ENCODE peak calls at places on chromosomes 4 and X, in seven cellular contexts. E is HCT116, L is GM23338, N is MM.1S, R is GM23248, I is hepatocyte, F is PC-3. B is an unnamed sample.

GRCh38 chr4:57085278-57085677 is 24.9 kb downstream of the IGFBP7 start:
- DNase-seq in N (peak; percentile 60), F (no peak), I (no peak), E (no peak), R (no peak), L (no peak), B (no peak)

GRCh38 chr4:108103096-108103495 is 65.6 kb downstream of the LEF1 start:
- DNase-seq in F (no peak), L (no peak), E (no peak), R (no peak), I (no peak), N (no peak), B (no peak)

GRCh38 chr4:10157478-10158354 is 41.1 kb upstream of the WDR1 start:
- DNase-seq in E (peak; percentile 73), L (peak; percentile 89), F (peak; percentile 56), R (peak; percentile 88), N (peak; percentile 53), I (peak; percentile 88), B (peak; percentile 16)

GRCh38 chrX:50469206-50469605 is 1.4 kb downstream of the DGKK start:
- DNase-seq in L (peak; percentile 36), R (no peak), I (peak; percentile 13), N (no peak), F (no peak), E (no peak), B (no peak)

GRCh38 chr4:168654206-168655174 is 157.6 kb downstream of the PALLD start:
- DNase-seq in I (no peak), L (peak; percentile 37), R (no peak), E (no peak), F (peak; percentile 45), N (peak; percentile 33), B (peak; percentile 49)

GRCh38 chr4:5757091-5757490 is 46.1 kb downstream of the EVC start:
- DNase-seq in R (no peak), I (no peak), F (no peak), L (no peak), E (no peak), N (no peak), B (no peak)

GRCh38 chr4:185744127-185744865 is 67.7 kb downstream of the SORBS2 start:
- DNase-seq in I (no peak), L (no peak), E (no peak), N (no peak), F (no peak), R (no peak), B (no peak)

GRCh38 chr4:184355111-184355604 is 119.2 kb downstream of the IRF2 start:
- DNase-seq in F (peak; percentile 89), I (peak; percentile 56), L (no peak), R (peak; percentile 82), N (peak; percentile 81), E (peak; percentile 7), B (no peak)

GRCh38 chrX:23578079-23578478 is 89.2 kb upstream of the PRDX4 start:
- DNase-seq in L (no peak), E (no peak), N (no peak), R (peak; percentile 27), I (no peak), F (peak; percentile 38), B (no peak)

GRCh38 chr4:54802336-54802735 is 144.6 kb downstream of the KIT start:
- DNase-seq in I (no peak), L (no peak), R (peak; percentile 19), N (no peak), E (no peak), F (no peak), B (no peak)

GRCh38 chr4:13641084-13641483 is 13.6 kb upstream of the BOD1L1 start:
- DNase-seq in I (no peak), R (no peak), E (no peak), F (no peak), L (no peak), N (no peak), B (no peak)

GRCh38 chrX:104435249-104435648 is 130.8 kb upstream of the IL1RAPL2 start:
- DNase-seq in R (no peak), I (no peak), F (no peak), N (no peak), L (no peak), E (no peak), B (no peak)

GRCh38 chr4:81069706-81070331 is 39.3 kb downstream of the BMP3 start:
- DNase-seq in I (peak; percentile 90), R (peak; percentile 79), E (peak; percentile 86), L (peak; percentile 96), F (peak; percentile 90), N (peak; percentile 88), B (peak; percentile 42)

GRCh38 chrX:8288590-8288989 is 117.5 kb upstream of the VCX2 start:
- DNase-seq in R (no peak), N (no peak), E (no peak), F (peak; percentile 67), L (no peak), I (no peak), B (peak; percentile 49)

GRCh38 chr4:37477126-37477525 is 209.1 kb downstream of the RELL1 start:
- DNase-seq in R (no peak), I (no peak), L (no peak), N (no peak), F (no peak), E (no peak), B (peak; percentile 48)

GRCh38 chr4:56158483-56158882 is 209.7 kb downstream of the CEP135 start:
- DNase-seq in I (peak; percentile 58), F (no peak), R (no peak), N (no peak), E (no peak), L (no peak), B (no peak)

GRCh38 chr4:187451776-187452175 is 543.8 kb upstream of the ZFP42 start:
- DNase-seq in R (no peak), N (no peak), E (no peak), F (no peak), L (no peak), I (no peak), B (no peak)

GRCh38 chr4:101418055-101418454 is 70.7 kb upstream of the PPP3CA start:
- DNase-seq in R (no peak), E (no peak), L (no peak), N (peak; percentile 63), I (no peak), F (no peak), B (no peak)

GRCh38 chr4:25144870-25145481 is 15.3 kb downstream of the SEPSECS start:
- DNase-seq in N (peak; percentile 50), L (peak; percentile 29), E (peak; percentile 24), R (peak; percentile 48), I (peak; percentile 41), F (peak; percentile 61), B (no peak)

GRCh38 chrX:22526339-22526738 is 253.6 kb downstream of the CBLL2 start:
- DNase-seq in L (no peak), I (no peak), F (peak; percentile 93), E (peak; percentile 51), N (no peak), R (peak; percentile 89), B (peak; percentile 59)

GRCh38 chrX:66200855-66201795 is 37.1 kb downstream of the HEPH start:
- DNase-seq in L (peak; percentile 5), E (no peak), R (peak; percentile 47), N (peak; percentile 51), I (peak; percentile 23), F (peak; percentile 16), B (no peak)

GRCh38 chrX:7746861-7747260 is 96.1 kb upstream of the VCX start:
- DNase-seq in F (no peak), E (no peak), L (no peak), I (no peak), R (peak; percentile 0), N (no peak), B (no peak)

GRCh38 chr4:24260922-24261581 is 323.3 kb downstream of the DHX15 start:
- DNase-seq in E (no peak), I (no peak), R (peak; percentile 7), F (no peak), N (no peak), L (peak; percentile 10), B (no peak)

GRCh38 chr4:140233811-140234696 is 80.1 kb upstream of the MAML3 start:
- DNase-seq in F (peak; percentile 29), E (no peak), R (peak; percentile 70), I (peak; percentile 46), L (no peak), N (no peak), B (no peak)

GRCh38 chr4:152032722-152033131 is 271.9 kb upstream of the GATB start:
- DNase-seq in I (peak; percentile 17), N (no peak), E (no peak), L (no peak), F (peak; percentile 36), R (peak; percentile 96), B (no peak)

GRCh38 chr4:127922226-127922625 is 41.5 kb downstream of the PLK4 start:
- DNase-seq in E (no peak), N (no peak), R (no peak), L (no peak), I (no peak), F (no peak), B (no peak)

GRCh38 chrX:153672531-153673397 is 849 bp downstream of the PNCK start:
- DNase-seq in F (no peak), R (no peak), N (no peak), E (no peak), I (no peak), L (no peak), B (no peak)
- TF ChIP-seq EZH2 in F (no peak), R (no peak), N (no peak), E (no peak), I (no peak), L (no peak), B (no peak)

GRCh38 chr4:176635372-176636261 is 157.1 kb downstream of the VEGFC start:
- DNase-seq in L (no peak), I (peak; percentile 18), R (peak; percentile 96), N (no peak), F (peak; percentile 90), E (no peak), B (peak; percentile 20)
- H3K4me3 ChIP-seq in L (no peak overlapping the region), I (no peak overlapping the region), R (no peak overlapping the region), N (no peak overlapping the region), F (no peak overlapping the region), E (no peak overlapping the region), B (no peak overlapping the region)

GRCh38 chrX:123487674-123488073 is 245.2 kb downstream of the THOC2 start:
- DNase-seq in E (no peak), I (no peak), N (no peak), R (peak; percentile 32), L (no peak), F (no peak), B (no peak)
- H3K9me2 ChIP-seq in E (no peaks in the 10 kb centered on the region), I (no peaks in the 10 kb centered on the region), N (no peaks in the 10 kb centered on the region), R (no peaks in the 10 kb centered on the region), L (no peaks in the 10 kb centered on the region), F (no peaks in the 10 kb centered on the region), B (no peaks in the 10 kb centered on the region)

GRCh38 chr4:41106081-41106480 is 108.3 kb downstream of the APBB2 start:
- DNase-seq in I (no peak), L (no peak), E (no peak), F (no peak), R (peak; percentile 11), N (no peak), B (no peak)

GRCh38 chr4:41106694-41107419 is 107.5 kb downstream of the APBB2 start:
- DNase-seq in I (no peak), R (no peak), E (no peak), F (no peak), N (no peak), L (no peak), B (no peak)

GRCh38 chr4:41110050-41110449 is 104.3 kb downstream of the APBB2 start:
- DNase-seq in E (no peak), F (no peak), L (no peak), R (no peak), I (no peak), N (no peak), B (no peak)

GRCh38 chr4:41111796-41112195 is 102.5 kb downstream of the APBB2 start:
- DNase-seq in N (no peak), I (no peak), L (no peak), F (no peak), E (no peak), R (no peak), B (no peak)

GRCh38 chr4:41108481-41108880 is 105.9 kb downstream of the APBB2 start:
- DNase-seq in L (no peak), I (no peak), E (no peak), R (no peak), N (no peak), F (no peak), B (no peak)
- TF ChIP-seq EZH2 in L (no peak), I (no peak), E (no peak), R (no peak), N (no peak), F (no peak), B (no peak)

B was measured in PC-9.